ENCODE peak calls at places on chromosomes 12 and 14, in eight cellular contexts. T is activated T-cell treated with anti-CD3 and anti-CD28 coated beads for 4 hours; Z is stimulated activated CD4-positive, alpha-beta T cell treated with anti-CD3 and anti-CD28 coated beads, Interleukin-1b, Interleukin-23, amount 100 ng/mL, for 1 hour; A is cardiac muscle cell; E is nucleus accumbens; B is HEK293T; L is cerebellum; F is H9. M is an unnamed sample.
A peak's percentile ranks its signal among the peaks of the same experiment; 100 is the strongest.

GRCh38 chr14:56633544-56633943 is 53.9 kb downstream of the TMEM260 start:
- DNase-seq in F (no peak), A (no peak), T (no peak), Z (no peak), L (no peak), B (no peak), E (no peak), M (no peak)

GRCh38 chr14:50544911-50545310 is 12.5 kb upstream of the MAP4K5 start:
- DNase-seq in L (peak; percentile 50), Z (no peak), A (no peak), T (no peak), F (no peak), B (no peak), E (no peak), M (no peak)

GRCh38 chr14:47346849-47347248 is 328.6 kb downstream of the MDGA2 start:
- DNase-seq in B (no peak), L (no peak), Z (no peak), E (no peak), A (no peak), T (no peak), F (no peak), M (no peak)

GRCh38 chr14:39614292-39614923 is 182.2 kb upstream of the FBXO33 start:
- DNase-seq in A (no peak), L (no peak), Z (no peak), B (no peak), F (no peak), E (no peak), T (no peak), M (no peak)

GRCh38 chr14:65792208-65792905 is 379.8 kb downstream of the FUT8 start:
- DNase-seq in F (no peak), Z (no peak), T (no peak), B (no peak), A (no peak), L (no peak), E (no peak), M (no peak)

GRCh38 chr14:24300326-24300980 is 803 bp downstream of the NOP9 start:
- DNase-seq in A (no peak), B (no peak), T (no peak), Z (no peak), L (no peak), E (no peak), F (no peak), M (no peak)

GRCh38 chr12:104201238-104202001 is 14.2 kb upstream of the TXNRD1 start:
- DNase-seq in B (peak; percentile 74), E (peak; percentile 5), A (peak; percentile 63), L (peak; percentile 45), Z (peak; percentile 11), T (peak; percentile 43), F (peak; percentile 77), M (peak; percentile 38)

GRCh38 chr14:43042408-43042807 is 1435.7 kb downstream of the LRFN5 start:
- DNase-seq in L (no peak), T (no peak), B (no peak), E (no peak), F (no peak), Z (no peak), A (no peak), M (no peak)

GRCh38 chr12:120438495-120439198 is 734 bp downstream of the COX6A1 start:
- DNase-seq in F (no peak), Z (no peak), A (no peak), L (no peak), B (no peak), E (no peak), T (no peak), M (no peak)

GRCh38 chr14:85535916-85536834 is 6.2 kb downstream of the FLRT2 start:
- DNase-seq in F (no peak), B (no peak), A (no peak), E (peak; percentile 4), T (no peak), Z (no peak), L (no peak), M (peak; percentile 53)

GRCh38 chr14:34826661-34827060 is 48.5 kb downstream of the BAZ1A start:
- DNase-seq in A (no peak), Z (no peak), B (no peak), L (no peak), E (no peak), T (no peak), F (no peak), M (no peak)

GRCh38 chr12:4412462-4412861 is 33.0 kb upstream of the FGF23 start:
- DNase-seq in L (no peak), B (no peak), T (no peak), F (no peak), Z (no peak), A (no peak), E (no peak), M (peak; percentile 24)

GRCh38 chr12:120514002-120514401 is 15.0 kb downstream of the COQ5 start:
- DNase-seq in A (no peak), B (no peak), E (peak; percentile 57), L (no peak), T (no peak), Z (no peak), F (no peak), M (peak; percentile 73)

GRCh38 chr12:127284870-127285431 is 982.0 kb upstream of the TMEM132C start:
- DNase-seq in B (no peak), A (no peak), E (no peak), L (no peak), F (no peak), Z (no peak), T (no peak), M (peak; percentile 15)

GRCh38 chr12:24054411-24054810 is 104.9 kb upstream of the SOX5 start:
- DNase-seq in A (no peak), E (no peak), B (no peak), F (no peak), Z (no peak), T (no peak), L (no peak), M (no peak)

GRCh38 chr14:99562848-99563748 is 40.9 kb downstream of the CCDC85C start:
- DNase-seq in A (peak; percentile 96), Z (no peak), B (peak; percentile 67), F (peak; percentile 96), E (peak; percentile 70), T (no peak), L (peak; percentile 79), M (no peak)

GRCh38 chr12:74365178-74365964 is 172.3 kb upstream of the ATXN7L3B start:
- DNase-seq in T (no peak), A (peak; percentile 5), Z (no peak), L (no peak), F (peak; percentile 61), B (peak; percentile 16), E (peak; percentile 3), M (peak; percentile 22)

GRCh38 chr14:75832621-75833297 is 149.0 kb downstream of the TGFB3 start:
- DNase-seq in Z (no peak), E (no peak), F (no peak), A (no peak), T (no peak), L (no peak), B (no peak), M (no peak)

GRCh38 chr12:6347367-6348338 is 5.8 kb upstream of the TNFRSF1A start:
- DNase-seq in Z (no peak), E (no peak), B (no peak), A (no peak), T (no peak), L (no peak), F (no peak), M (no peak)

GRCh38 chr12:879641-880040 is 69.9 kb downstream of the RAD52 start:
- DNase-seq in E (no peak), B (no peak), A (no peak), Z (no peak), T (no peak), F (no peak), L (no peak), M (no peak)

GRCh38 chr14:25004389-25004809 is 45.5 kb downstream of the STXBP6 start:
- DNase-seq in L (no peak), A (no peak), F (no peak), Z (no peak), B (no peak), E (no peak), T (no peak), M (no peak)

GRCh38 chr12:64039285-64039871 is 182.7 kb downstream of the KICS2 start:
- DNase-seq in A (peak; percentile 4), E (no peak), Z (no peak), L (no peak), B (no peak), T (no peak), F (no peak), M (peak; percentile 27)

GRCh38 chr14:73943083-73943482 is 6.8 kb downstream of the FAM161B start:
- DNase-seq in T (no peak), B (no peak), L (no peak), Z (no peak), A (no peak), E (no peak), F (no peak), M (peak; percentile 50)

GRCh38 chr12:116048886-116049285 is 228.6 kb downstream of the MED13L start:
- DNase-seq in E (no peak), B (no peak), Z (no peak), F (no peak), T (no peak), A (no peak), L (peak; percentile 15), M (no peak)

GRCh38 chr12:116135209-116135930 is 142.1 kb downstream of the MED13L start:
- DNase-seq in T (no peak), Z (no peak), A (no peak), L (peak; percentile 30), F (no peak), E (no peak), B (no peak), M (peak; percentile 72)

GRCh38 chr12:105773501-105773900 is 365.3 kb downstream of the NUAK1 start:
- DNase-seq in B (no peak), F (no peak), Z (no peak), A (no peak), E (peak; percentile 62), T (no peak), L (peak; percentile 40), M (no peak)

GRCh38 chr12:51970904-51971646 is 19.6 kb downstream of the ACVR1B start:
- DNase-seq in A (peak; percentile 52), T (no peak), E (no peak), F (peak; percentile 68), Z (no peak), L (no peak), B (peak; percentile 75), M (no peak)

GRCh38 chr12:122355702-122356101 is 66.8 kb downstream of the CLIP1 start:
- DNase-seq in Z (no peak), E (no peak), B (no peak), T (no peak), A (no peak), L (no peak), F (no peak), M (no peak)

GRCh38 chr14:43399289-43399688 is 1107.8 kb downstream of the FSCB start:
- DNase-seq in L (no peak), T (no peak), F (no peak), Z (no peak), B (no peak), A (no peak), E (no peak), M (no peak)

GRCh38 chr12:65892905-65893304 is 68.6 kb downstream of the HMGA2 start:
- DNase-seq in A (no peak), B (no peak), Z (no peak), T (no peak), L (no peak), E (no peak), F (no peak), M (peak; percentile 83)

GRCh38 chr12:49355913-49356312 is 9.2 kb downstream of the DNAJC22 start:
- DNase-seq in T (no peak), L (no peak), E (no peak), F (no peak), B (no peak), Z (no peak), A (no peak), M (no peak)

M was measured in foreskin melanocyte.